ENCODE peak calls at places on chromosomes 11 and 22, in six cellular contexts. B is PC-3, U is trophoblast cell, T is body of pancreas, V is A549, Y is pancreas. X is an unnamed sample. For H3K4me1, the result is how much of the 10 kb centered on the place peaks cover.

GRCh38 chr11:20770421-20770935 is 101.1 kb downstream of the NELL1 start:
- DNase-seq in B (no peak), U (peak), T (no peak), V (no peak), Y (no peak), X (no peak)

GRCh38 chr11:105022998-105023397 is at the start of gene CASP5:
- DNase-seq in B (no peak), U (no peak), T (no peak), V (no peak), Y (no peak), X (no peak)

GRCh38 chr11:86551693-86552092 is 120.7 kb downstream of the ME3 start:
- DNase-seq in B (no peak), U (no peak), T (no peak), V (no peak), Y (no peak), X (no peak)

GRCh38 chr11:1517117-1518005 is 30.8 kb upstream of the MOB2 start:
- DNase-seq in B (no peak), U (no peak), T (no peak), V (no peak), Y (no peak), X (no peak)

GRCh38 chr11:131637469-131638175 is 267.2 kb downstream of the NTM start:
- DNase-seq in B (no peak), U (peak), T (no peak), V (no peak), Y (no peak), X (no peak)

GRCh38 chr22:45603631-45604030 is 68.0 kb upstream of the ATXN10 start:
- DNase-seq in B (no peak), U (no peak), T (no peak), V (peak), Y (no peak), X (no peak)

GRCh38 chr22:47446331-47446730 is 683.9 kb downstream of the TBC1D22A start:
- DNase-seq in B (no peak), U (no peak), T (no peak), V (no peak), Y (no peak), X (no peak)

GRCh38 chr22:23233746-23234408 is 53.6 kb downstream of the BCR start:
- DNase-seq in B (peak), U (no peak), T (no peak), V (no peak), Y (no peak), X (no peak)

GRCh38 chr11:34051349-34052035 is at the start of gene CAPRIN1:
- DNase-seq in B (peak), U (peak), T (peak), V (peak), Y (peak), X (peak)

GRCh38 chr11:45730014-45730413 is 64.6 kb upstream of the CHST1 start:
- DNase-seq in B (no peak), U (no peak), T (no peak), V (no peak), Y (no peak), X (no peak)

GRCh38 chr11:11909727-11910126 is 68.0 kb downstream of the USP47 start:
- DNase-seq in B (no peak), U (no peak), T (no peak), V (no peak), Y (no peak), X (no peak)

GRCh38 chr22:50218153-50218995 is 17.6 kb downstream of the SELENOO start:
- DNase-seq in B (no peak), U (no peak), T (no peak), V (no peak), Y (peak), X (no peak)

GRCh38 chr11:67178421-67178820 is 59.4 kb downstream of the KDM2A start:
- DNase-seq in B (no peak), U (no peak), T (no peak), V (no peak), Y (no peak), X (no peak)

GRCh38 chr11:119295178-119295577 is 21.8 kb downstream of the MCAM start:
- DNase-seq in B (peak), U (peak), T (no peak), V (peak), Y (no peak), X (no peak)

GRCh38 chr11:26901162-26901561 is 92.8 kb upstream of the FIBIN start:
- DNase-seq in B (no peak), U (no peak), T (no peak), V (no peak), Y (no peak), X (peak)

GRCh38 chr11:85132839-85133238 is 494.3 kb downstream of the DLG2 start:
- DNase-seq in B (no peak), U (no peak), T (no peak), V (no peak), Y (no peak), X (no peak)

GRCh38 chr11:68040121-68040956 is 1.5 kb downstream of the TCIRG1 start:
- DNase-seq in B (peak), U (peak), T (peak), V (peak), Y (peak), X (peak)

GRCh38 chr22:39021552-39022250 is 774 bp downstream of the APOBEC3D start:
- DNase-seq in B (no peak), U (peak), T (no peak), V (no peak), Y (no peak), X (no peak)

GRCh38 chr22:44707752-44708151 is 5.7 kb downstream of the PRR5 start:
- DNase-seq in B (peak), U (no peak), T (no peak), V (no peak), Y (no peak), X (no peak)

GRCh38 chr11:129410561-129410960 is 34.9 kb downstream of the BARX2 start:
- DNase-seq in B (no peak), U (no peak), T (no peak), V (no peak), Y (no peak), X (no peak)

GRCh38 chr11:31810779-31811647 is at the start of gene PAX6:
- DNase-seq in B (peak), U (peak), T (peak), V (peak), Y (peak), X (no peak)

GRCh38 chr11:45282070-45282469 is 4.1 kb downstream of the SYT13 start:
- DNase-seq in B (no peak), U (peak), T (no peak), V (no peak), Y (no peak), X (no peak)

GRCh38 chr11:59144579-59145345 is 2.1 kb downstream of the FAM111A start:
- DNase-seq in B (peak), U (peak), T (peak), V (peak), Y (peak), X (peak)

GRCh38 chr11:122709042-122709760 is 53.7 kb downstream of the UBASH3B start:
- DNase-seq in B (peak), U (peak), T (no peak), V (peak), Y (no peak), X (no peak)

GRCh38 chr11:112162761-112163669 is 879 bp downstream of the IL18 start:
- DNase-seq in B (peak), U (no peak), T (no peak), V (peak), Y (no peak), X (no peak)
- H3K27ac ChIP-seq in B (peak), U (no peak), T (peak), V (peak), Y (no peak), X (no peak)

GRCh38 chr22:40352763-40353162 is 6.5 kb downstream of the ADSL start:
- DNase-seq in B (no peak), U (no peak), T (no peak), V (no peak), Y (no peak), X (no peak)
- H3K4me1 ChIP-seq in B (under half), U (under half), T (under half), V (under half), Y (under half), X (under half)

GRCh38 chr11:121131656-121132055 is 30.6 kb downstream of the TECTA start:
- DNase-seq in B (no peak), U (no peak), T (no peak), V (no peak), Y (no peak), X (no peak)
- H3K27ac ChIP-seq in B (no peak), U (no peak), T (no peak), V (no peak), Y (no peak), X (no peak)

DNA sequence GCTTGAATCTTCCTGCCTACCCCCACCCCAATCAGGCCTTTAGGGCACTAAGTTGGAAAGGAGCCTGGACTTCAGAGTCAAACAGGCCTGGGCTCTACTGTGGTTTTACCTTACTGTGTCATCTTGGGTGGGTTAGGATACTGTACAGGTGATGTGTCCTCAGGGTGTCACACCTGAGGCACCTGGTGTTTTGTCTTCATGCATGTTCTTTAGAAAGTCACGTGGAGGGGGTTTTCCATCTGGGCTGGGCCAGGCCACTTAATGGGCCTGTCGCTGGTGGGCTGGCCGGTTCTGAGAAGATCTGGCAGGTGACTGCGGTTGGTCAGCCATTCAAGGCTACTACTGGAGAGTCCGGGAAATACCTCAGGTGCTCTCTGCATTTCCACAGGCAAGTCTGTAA is 92.6 kb downstream of the SWAP70 start:
- DNase-seq in B (peak), U (peak), T (no peak), V (no peak), Y (no peak), X (no peak)
- H3K4me1 ChIP-seq in B (half or more), U (under half), T (under half), V (half or more), Y (under half), X (under half)

X was measured in prostate gland.